ENCODE peak calls at places on chromosomes 16 and 17, in five cellular contexts. One of them, this sample, is unnamed.

GRCh38 chr17:76969598-76970172 is 101.5 kb downstream of the MGAT5B start:
- DNase-seq in A673: peak
- DNase-seq in tibial artery: no peak
- DNase-seq in gastrocnemius medialis: no peak
- DNase-seq in transverse colon: no peak
- DNase-seq in this sample: no peak

GRCh38 chr16:56919099-56919800 is 12.7 kb upstream of the HERPUD1 start:
- DNase-seq in A673: no peak
- DNase-seq in tibial artery: peak
- DNase-seq in gastrocnemius medialis: no peak
- DNase-seq in transverse colon: no peak
- DNase-seq in this sample: no peak

GRCh38 chr17:79904865-79905264 is 65.6 kb upstream of the CBX4 start:
- DNase-seq in A673: no peak
- DNase-seq in tibial artery: peak
- DNase-seq in gastrocnemius medialis: no peak
- DNase-seq in transverse colon: no peak
- DNase-seq in this sample: no peak

GRCh38 chr17:53428913-53429312 is 393.8 kb upstream of the KIF2B start:
- DNase-seq in A673: no peak
- DNase-seq in tibial artery: no peak
- DNase-seq in gastrocnemius medialis: no peak
- DNase-seq in transverse colon: no peak
- DNase-seq in this sample: no peak

GRCh38 chr16:79437764-79438728 is 162.5 kb downstream of the MAF start:
- DNase-seq in A673: no peak
- DNase-seq in tibial artery: no peak
- DNase-seq in gastrocnemius medialis: peak
- DNase-seq in transverse colon: no peak
- DNase-seq in this sample: no peak

GRCh38 chr17:57626520-57627210 is 118.4 kb downstream of the CCDC182 start:
- DNase-seq in A673: no peak
- DNase-seq in tibial artery: peak
- DNase-seq in gastrocnemius medialis: no peak
- DNase-seq in transverse colon: no peak
- DNase-seq in this sample: no peak

GRCh38 chr17:36942031-36942599 is 4.8 kb downstream of the LHX1 start:
- DNase-seq in A673: no peak
- DNase-seq in tibial artery: no peak
- DNase-seq in gastrocnemius medialis: no peak
- DNase-seq in transverse colon: no peak
- DNase-seq in this sample: no peak

GRCh38 chr17:41131979-41132378 is 8.0 kb upstream of the KRTAP4-12 start:
- DNase-seq in A673: no peak
- DNase-seq in tibial artery: no peak
- DNase-seq in gastrocnemius medialis: no peak
- DNase-seq in transverse colon: no peak
- DNase-seq in this sample: no peak

GRCh38 chr16:67395458-67396158 is 2.3 kb upstream of the TPPP3 start:
- DNase-seq in A673: no peak
- DNase-seq in tibial artery: no peak
- DNase-seq in gastrocnemius medialis: no peak
- DNase-seq in transverse colon: no peak
- DNase-seq in this sample: no peak

GRCh38 chr16:72049110-72049509 is 5.2 kb upstream of the HP start:
- DNase-seq in A673: no peak
- DNase-seq in tibial artery: no peak
- DNase-seq in gastrocnemius medialis: no peak
- DNase-seq in transverse colon: no peak
- DNase-seq in this sample: no peak

GRCh38 chr17:33511670-33512069 is 218.6 kb upstream of the ASIC2 start:
- DNase-seq in A673: no peak
- DNase-seq in tibial artery: no peak
- DNase-seq in gastrocnemius medialis: no peak
- DNase-seq in transverse colon: no peak
- DNase-seq in this sample: no peak

GRCh38 chr16:86604436-86605220 is 26.3 kb downstream of the FOXL1 start:
- DNase-seq in A673: no peak
- DNase-seq in tibial artery: peak
- DNase-seq in gastrocnemius medialis: no peak
- DNase-seq in transverse colon: no peak
- DNase-seq in this sample: no peak

GRCh38 chr16:86227801-86228200 is 282.5 kb upstream of the FOXF1 start:
- DNase-seq in A673: no peak
- DNase-seq in tibial artery: no peak
- DNase-seq in gastrocnemius medialis: no peak
- DNase-seq in transverse colon: no peak
- DNase-seq in this sample: no peak

GRCh38 chr16:79920685-79921084 is 320.1 kb upstream of the MAF start:
- DNase-seq in A673: no peak
- DNase-seq in tibial artery: no peak
- DNase-seq in gastrocnemius medialis: no peak
- DNase-seq in transverse colon: no peak
- DNase-seq in this sample: no peak

GRCh38 chr16:74034862-74035261 is 261.8 kb upstream of the PSMD7 start:
- DNase-seq in A673: peak
- DNase-seq in tibial artery: no peak
- DNase-seq in gastrocnemius medialis: no peak
- DNase-seq in transverse colon: peak
- DNase-seq in this sample: no peak

GRCh38 chr16:68917541-68917940 is 74.2 kb downstream of the TANGO6 start:
- DNase-seq in A673: no peak
- DNase-seq in tibial artery: no peak
- DNase-seq in gastrocnemius medialis: no peak
- DNase-seq in transverse colon: no peak
- DNase-seq in this sample: no peak

GRCh38 chr16:689175-689897 is 862 bp downstream of the WDR24 start:
- DNase-seq in A673: no peak
- DNase-seq in tibial artery: no peak
- DNase-seq in gastrocnemius medialis: no peak
- DNase-seq in transverse colon: no peak
- DNase-seq in this sample: no peak
- H3K27ac ChIP-seq in A673: peak
- H3K27ac ChIP-seq in tibial artery: peak
- H3K27ac ChIP-seq in gastrocnemius medialis: peak
- H3K27ac ChIP-seq in transverse colon: peak
- H3K27ac ChIP-seq in this sample: peak

DNA sequence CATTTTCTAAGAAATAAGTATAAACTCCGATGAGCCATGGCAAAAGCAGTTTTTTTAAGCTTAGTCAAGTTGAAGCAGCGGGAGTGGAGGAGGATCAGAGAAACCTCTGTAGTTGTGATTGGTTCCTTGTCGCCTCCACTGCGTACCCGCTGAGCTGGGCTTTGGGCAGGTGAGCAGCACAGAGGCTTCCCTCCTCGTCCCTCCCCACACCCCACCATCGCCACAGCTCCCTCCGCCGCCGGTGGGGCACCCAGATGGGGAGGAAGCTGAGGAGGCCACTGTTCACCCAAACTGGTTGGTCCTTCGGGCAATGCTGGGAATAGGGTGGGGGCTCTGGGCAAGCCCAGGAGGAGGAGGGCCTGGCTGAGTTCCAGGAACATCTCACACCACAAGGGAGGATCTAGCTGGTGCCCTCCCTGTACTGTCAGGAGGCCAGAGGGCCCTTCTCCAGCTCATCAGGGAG is 5.2 kb upstream of the MRPL38 start:
- DNase-seq in A673: no peak
- DNase-seq in tibial artery: no peak
- DNase-seq in gastrocnemius medialis: no peak
- DNase-seq in transverse colon: no peak
- DNase-seq in this sample: no peak
- H3K27ac ChIP-seq in A673: no peak
- H3K27ac ChIP-seq in tibial artery: no peak
- H3K27ac ChIP-seq in gastrocnemius medialis: no peak
- H3K27ac ChIP-seq in transverse colon: no peak
- H3K27ac ChIP-seq in this sample: no peak

GRCh38 chr16:577796-578195 is 8.0 kb downstream of the PIGQ start:
- DNase-seq in A673: no peak
- DNase-seq in tibial artery: no peak
- DNase-seq in gastrocnemius medialis: no peak
- DNase-seq in transverse colon: no peak
- DNase-seq in this sample: no peak
- H3K27ac ChIP-seq in A673: no peak
- H3K27ac ChIP-seq in tibial artery: no peak
- H3K27ac ChIP-seq in gastrocnemius medialis: no peak
- H3K27ac ChIP-seq in transverse colon: no peak
- H3K27ac ChIP-seq in this sample: no peak

GRCh38 chr16:27317738-27318398 is 4.1 kb downstream of the IL4R start:
- DNase-seq in A673: no peak
- DNase-seq in tibial artery: no peak
- DNase-seq in gastrocnemius medialis: no peak
- DNase-seq in transverse colon: no peak
- DNase-seq in this sample: no peak
- H3K27ac ChIP-seq in A673: no peak
- H3K27ac ChIP-seq in tibial artery: peak
- H3K27ac ChIP-seq in gastrocnemius medialis: no peak
- H3K27ac ChIP-seq in transverse colon: peak
- H3K27ac ChIP-seq in this sample: peak

GRCh38 chr17:48907713-48908046 is 527 bp upstream of the UBE2Z start:
- DNase-seq in A673: no peak
- DNase-seq in tibial artery: no peak
- DNase-seq in gastrocnemius medialis: no peak
- DNase-seq in transverse colon: no peak
- DNase-seq in this sample: no peak
- H3K27ac ChIP-seq in A673: peak
- H3K27ac ChIP-seq in tibial artery: peak
- H3K27ac ChIP-seq in gastrocnemius medialis: peak
- H3K27ac ChIP-seq in transverse colon: peak
- H3K27ac ChIP-seq in this sample: peak

GRCh38 chr16:3640207-3640606 is 14.3 kb upstream of the DNASE1 start:
- DNase-seq in A673: no peak
- DNase-seq in tibial artery: no peak
- DNase-seq in gastrocnemius medialis: no peak
- DNase-seq in transverse colon: no peak
- DNase-seq in this sample: no peak

GRCh38 chr16:3641801-3642396 is 12.6 kb upstream of the DNASE1 start:
- DNase-seq in A673: no peak
- DNase-seq in tibial artery: peak
- DNase-seq in gastrocnemius medialis: no peak
- DNase-seq in transverse colon: no peak
- DNase-seq in this sample: no peak

GRCh38 chr16:3637371-3637923 is 17.0 kb upstream of the DNASE1 start:
- DNase-seq in A673: peak
- DNase-seq in tibial artery: peak
- DNase-seq in gastrocnemius medialis: no peak
- DNase-seq in transverse colon: peak
- DNase-seq in this sample: no peak

GRCh38 chr16:3640632-3641501 is 13.6 kb upstream of the DNASE1 start:
- DNase-seq in A673: no peak
- DNase-seq in tibial artery: peak
- DNase-seq in gastrocnemius medialis: no peak
- DNase-seq in transverse colon: no peak
- DNase-seq in this sample: no peak

GRCh38 chr16:3638916-3639644 is 15.4 kb upstream of the DNASE1 start:
- DNase-seq in A673: no peak
- DNase-seq in tibial artery: no peak
- DNase-seq in gastrocnemius medialis: no peak
- DNase-seq in transverse colon: no peak
- DNase-seq in this sample: no peak
- H3K27ac ChIP-seq in A673: no peak
- H3K27ac ChIP-seq in tibial artery: no peak
- H3K27ac ChIP-seq in gastrocnemius medialis: no peak
- H3K27ac ChIP-seq in transverse colon: no peak
- H3K27ac ChIP-seq in this sample: no peak

This sample was measured in tibial nerve.